ENCODE peak calls at places on chromosome 13, in six cellular contexts. One of them, this sample, is unnamed.

GRCh38 chr13:58480011-58480410 is 848.5 kb downstream of the PCDH17 start:
- DNase-seq in activated CD8-positive, alpha-beta memory T cell treated with anti-CD3 and anti-CD28 coated beads, Interleukin-2, amount 50 U/mL, for 48 hours: no peak
- DNase-seq in A549: no peak
- DNase-seq in GM23338: no peak
- DNase-seq in lower leg skin: no peak
- DNase-seq in astrocyte of the cerebellum: peak
- DNase-seq in this sample: no peak

GRCh38 chr13:44755872-44756271 is 179.7 kb upstream of the TSC22D1 start:
- DNase-seq in activated CD8-positive, alpha-beta memory T cell treated with anti-CD3 and anti-CD28 coated beads, Interleukin-2, amount 50 U/mL, for 48 hours: no peak
- DNase-seq in GM23338: no peak
- DNase-seq in lower leg skin: no peak
- DNase-seq in A549: no peak
- DNase-seq in astrocyte of the cerebellum: peak
- DNase-seq in this sample: no peak

GRCh38 chr13:23320926-23321533 is 112.5 kb downstream of the SACS start:
- DNase-seq in A549: no peak
- DNase-seq in activated CD8-positive, alpha-beta memory T cell treated with anti-CD3 and anti-CD28 coated beads, Interleukin-2, amount 50 U/mL, for 48 hours: no peak
- DNase-seq in astrocyte of the cerebellum: no peak
- DNase-seq in GM23338: no peak
- DNase-seq in lower leg skin: no peak
- DNase-seq in this sample: no peak

GRCh38 chr13:100658363-100658762 is 16.2 kb downstream of the TMTC4 start:
- DNase-seq in A549: no peak
- DNase-seq in astrocyte of the cerebellum: no peak
- DNase-seq in lower leg skin: no peak
- DNase-seq in GM23338: no peak
- DNase-seq in activated CD8-positive, alpha-beta memory T cell treated with anti-CD3 and anti-CD28 coated beads, Interleukin-2, amount 50 U/mL, for 48 hours: no peak
- DNase-seq in this sample: no peak

GRCh38 chr13:78339927-78340326 is 263.4 kb downstream of the POU4F1 start:
- DNase-seq in A549: no peak
- DNase-seq in lower leg skin: no peak
- DNase-seq in activated CD8-positive, alpha-beta memory T cell treated with anti-CD3 and anti-CD28 coated beads, Interleukin-2, amount 50 U/mL, for 48 hours: no peak
- DNase-seq in GM23338: no peak
- DNase-seq in astrocyte of the cerebellum: no peak
- DNase-seq in this sample: no peak

GRCh38 chr13:110706570-110707378 is 858 bp upstream of the CARS2 start:
- DNase-seq in A549: no peak
- DNase-seq in astrocyte of the cerebellum: no peak
- DNase-seq in GM23338: no peak
- DNase-seq in lower leg skin: peak
- DNase-seq in activated CD8-positive, alpha-beta memory T cell treated with anti-CD3 and anti-CD28 coated beads, Interleukin-2, amount 50 U/mL, for 48 hours: peak
- DNase-seq in this sample: no peak

GRCh38 chr13:22648325-22648758 is 532.4 kb upstream of the SGCG start:
- DNase-seq in astrocyte of the cerebellum: no peak
- DNase-seq in A549: no peak
- DNase-seq in lower leg skin: no peak
- DNase-seq in GM23338: peak
- DNase-seq in activated CD8-positive, alpha-beta memory T cell treated with anti-CD3 and anti-CD28 coated beads, Interleukin-2, amount 50 U/mL, for 48 hours: no peak
- DNase-seq in this sample: no peak

GRCh38 chr13:98598043-98598442 is 21.1 kb upstream of the STK24 start:
- DNase-seq in GM23338: peak
- DNase-seq in activated CD8-positive, alpha-beta memory T cell treated with anti-CD3 and anti-CD28 coated beads, Interleukin-2, amount 50 U/mL, for 48 hours: no peak
- DNase-seq in A549: no peak
- DNase-seq in astrocyte of the cerebellum: no peak
- DNase-seq in lower leg skin: no peak
- DNase-seq in this sample: no peak

GRCh38 chr13:33953203-33953602 is 135.3 kb downstream of the RFC3 start:
- DNase-seq in A549: no peak
- DNase-seq in GM23338: no peak
- DNase-seq in astrocyte of the cerebellum: peak
- DNase-seq in activated CD8-positive, alpha-beta memory T cell treated with anti-CD3 and anti-CD28 coated beads, Interleukin-2, amount 50 U/mL, for 48 hours: no peak
- DNase-seq in lower leg skin: no peak
- DNase-seq in this sample: no peak

GRCh38 chr13:114119196-114119595 is 13.2 kb downstream of the RASA3 start:
- DNase-seq in GM23338: peak
- DNase-seq in astrocyte of the cerebellum: peak
- DNase-seq in A549: peak
- DNase-seq in activated CD8-positive, alpha-beta memory T cell treated with anti-CD3 and anti-CD28 coated beads, Interleukin-2, amount 50 U/mL, for 48 hours: no peak
- DNase-seq in lower leg skin: no peak
- DNase-seq in this sample: no peak

GRCh38 chr13:41457589-41458186 is 338 bp downstream of the RGCC start:
- DNase-seq in GM23338: peak
- DNase-seq in lower leg skin: no peak
- DNase-seq in astrocyte of the cerebellum: no peak
- DNase-seq in A549: no peak
- DNase-seq in activated CD8-positive, alpha-beta memory T cell treated with anti-CD3 and anti-CD28 coated beads, Interleukin-2, amount 50 U/mL, for 48 hours: peak
- DNase-seq in this sample: no peak

GRCh38 chr13:24185591-24186232 is 25.2 kb downstream of the SPATA13 start:
- DNase-seq in lower leg skin: no peak
- DNase-seq in A549: no peak
- DNase-seq in astrocyte of the cerebellum: no peak
- DNase-seq in activated CD8-positive, alpha-beta memory T cell treated with anti-CD3 and anti-CD28 coated beads, Interleukin-2, amount 50 U/mL, for 48 hours: no peak
- DNase-seq in GM23338: no peak
- DNase-seq in this sample: no peak

GRCh38 chr13:89694471-89694870 is 1653.0 kb upstream of the MIR17HG start:
- DNase-seq in activated CD8-positive, alpha-beta memory T cell treated with anti-CD3 and anti-CD28 coated beads, Interleukin-2, amount 50 U/mL, for 48 hours: no peak
- DNase-seq in A549: no peak
- DNase-seq in astrocyte of the cerebellum: no peak
- DNase-seq in lower leg skin: no peak
- DNase-seq in GM23338: no peak
- DNase-seq in this sample: no peak

GRCh38 chr13:96091164-96091931 is 1.4 kb downstream of the HS6ST3 start:
- DNase-seq in activated CD8-positive, alpha-beta memory T cell treated with anti-CD3 and anti-CD28 coated beads, Interleukin-2, amount 50 U/mL, for 48 hours: peak
- DNase-seq in A549: no peak
- DNase-seq in astrocyte of the cerebellum: no peak
- DNase-seq in GM23338: peak
- DNase-seq in lower leg skin: peak
- DNase-seq in this sample: peak

GRCh38 chr13:98202026-98202425 is 25.0 kb upstream of the RNF113B start:
- DNase-seq in A549: no peak
- DNase-seq in activated CD8-positive, alpha-beta memory T cell treated with anti-CD3 and anti-CD28 coated beads, Interleukin-2, amount 50 U/mL, for 48 hours: no peak
- DNase-seq in GM23338: no peak
- DNase-seq in astrocyte of the cerebellum: no peak
- DNase-seq in lower leg skin: no peak
- DNase-seq in this sample: peak

GRCh38 chr13:39577203-39577602 is 25.8 kb downstream of the LHFPL6 start:
- DNase-seq in lower leg skin: no peak
- DNase-seq in A549: no peak
- DNase-seq in activated CD8-positive, alpha-beta memory T cell treated with anti-CD3 and anti-CD28 coated beads, Interleukin-2, amount 50 U/mL, for 48 hours: no peak
- DNase-seq in astrocyte of the cerebellum: no peak
- DNase-seq in GM23338: no peak
- DNase-seq in this sample: no peak

GRCh38 chr13:109243311-109243951 is 543.0 kb downstream of the IRS2 start:
- DNase-seq in A549: peak
- DNase-seq in GM23338: peak
- DNase-seq in activated CD8-positive, alpha-beta memory T cell treated with anti-CD3 and anti-CD28 coated beads, Interleukin-2, amount 50 U/mL, for 48 hours: no peak
- DNase-seq in astrocyte of the cerebellum: peak
- DNase-seq in lower leg skin: no peak
- DNase-seq in this sample: no peak

GRCh38 chr13:76730220-76730619 is 156.0 kb downstream of the KCTD12 start:
- DNase-seq in activated CD8-positive, alpha-beta memory T cell treated with anti-CD3 and anti-CD28 coated beads, Interleukin-2, amount 50 U/mL, for 48 hours: no peak
- DNase-seq in astrocyte of the cerebellum: no peak
- DNase-seq in lower leg skin: no peak
- DNase-seq in A549: no peak
- DNase-seq in GM23338: no peak
- DNase-seq in this sample: no peak

GRCh38 chr13:76882431-76882830 is 3.8 kb downstream of the KCTD12 start:
- DNase-seq in lower leg skin: peak
- DNase-seq in astrocyte of the cerebellum: no peak
- DNase-seq in activated CD8-positive, alpha-beta memory T cell treated with anti-CD3 and anti-CD28 coated beads, Interleukin-2, amount 50 U/mL, for 48 hours: no peak
- DNase-seq in GM23338: no peak
- DNase-seq in A549: no peak
- DNase-seq in this sample: no peak

GRCh38 chr13:50518791-50519201 is 324.7 kb downstream of the DLEU7 start:
- DNase-seq in A549: no peak
- DNase-seq in lower leg skin: no peak
- DNase-seq in GM23338: no peak
- DNase-seq in activated CD8-positive, alpha-beta memory T cell treated with anti-CD3 and anti-CD28 coated beads, Interleukin-2, amount 50 U/mL, for 48 hours: no peak
- DNase-seq in astrocyte of the cerebellum: no peak
- DNase-seq in this sample: no peak

GRCh38 chr13:99741979-99742378 is 229.6 kb downstream of the ZIC5 start:
- DNase-seq in GM23338: peak
- DNase-seq in astrocyte of the cerebellum: no peak
- DNase-seq in A549: no peak
- DNase-seq in activated CD8-positive, alpha-beta memory T cell treated with anti-CD3 and anti-CD28 coated beads, Interleukin-2, amount 50 U/mL, for 48 hours: no peak
- DNase-seq in lower leg skin: no peak
- DNase-seq in this sample: no peak

GRCh38 chr13:109383683-109384082 is 402.7 kb downstream of the IRS2 start:
- DNase-seq in astrocyte of the cerebellum: peak
- DNase-seq in lower leg skin: no peak
- DNase-seq in activated CD8-positive, alpha-beta memory T cell treated with anti-CD3 and anti-CD28 coated beads, Interleukin-2, amount 50 U/mL, for 48 hours: no peak
- DNase-seq in A549: no peak
- DNase-seq in GM23338: no peak
- DNase-seq in this sample: no peak

GRCh38 chr13:51590966-51591627 is 6.8 kb downstream of the WDFY2 start:
- DNase-seq in GM23338: peak
- DNase-seq in lower leg skin: no peak
- DNase-seq in astrocyte of the cerebellum: no peak
- DNase-seq in A549: peak
- DNase-seq in activated CD8-positive, alpha-beta memory T cell treated with anti-CD3 and anti-CD28 coated beads, Interleukin-2, amount 50 U/mL, for 48 hours: no peak
- DNase-seq in this sample: no peak

GRCh38 chr13:79128158-79128557 is 277.9 kb downstream of the RBM26 start:
- DNase-seq in activated CD8-positive, alpha-beta memory T cell treated with anti-CD3 and anti-CD28 coated beads, Interleukin-2, amount 50 U/mL, for 48 hours: no peak
- DNase-seq in GM23338: no peak
- DNase-seq in A549: no peak
- DNase-seq in astrocyte of the cerebellum: peak
- DNase-seq in lower leg skin: no peak
- DNase-seq in this sample: no peak

GRCh38 chr13:110233181-110233641 is 73.7 kb downstream of the COL4A1 start:
- DNase-seq in astrocyte of the cerebellum: peak
- DNase-seq in lower leg skin: peak
- DNase-seq in A549: no peak
- DNase-seq in activated CD8-positive, alpha-beta memory T cell treated with anti-CD3 and anti-CD28 coated beads, Interleukin-2, amount 50 U/mL, for 48 hours: no peak
- DNase-seq in GM23338: no peak
- DNase-seq in this sample: no peak

GRCh38 chr13:26541678-26542553 is 15.6 kb upstream of the WASF3 start:
- DNase-seq in GM23338: peak
- DNase-seq in astrocyte of the cerebellum: no peak
- DNase-seq in lower leg skin: no peak
- DNase-seq in A549: no peak
- DNase-seq in activated CD8-positive, alpha-beta memory T cell treated with anti-CD3 and anti-CD28 coated beads, Interleukin-2, amount 50 U/mL, for 48 hours: no peak
- DNase-seq in this sample: peak